ENCODE peak calls at places on chromosome 10, in five cellular contexts. E, L, Q, G and N are unnamed samples.

GRCh38 chr10:113326160-113327111 is 226.4 kb upstream of the HABP2 start:
- DNase-seq in Q (no peak), L (peak), E (peak), G (peak), N (peak)

GRCh38 chr10:117363027-117363426 is 12.2 kb downstream of the PDZD8 start:
- DNase-seq in G (peak), L (peak), E (no peak), Q (no peak), N (no peak)

GRCh38 chr10:123772645-123773508 is 106.7 kb downstream of the GPR26 start:
- DNase-seq in Q (no peak), G (no peak), E (peak), L (no peak), N (no peak)

GRCh38 chr10:69629897-69630650 is at the start of gene FAM241B:
- DNase-seq in G (peak), Q (peak), L (no peak), E (peak), N (no peak)

GRCh38 chr10:103917326-103918052 is 495 bp downstream of the STN1 start:
- DNase-seq in L (no peak), E (peak), Q (peak), G (no peak), N (no peak)

GRCh38 chr10:99536400-99537254 is 3.9 kb downstream of the NKX2-3 start:
- DNase-seq in E (no peak), Q (peak), G (no peak), L (no peak), N (peak)

GRCh38 chr10:112442063-112442462 is 4.7 kb downstream of the ZDHHC6 start:
- DNase-seq in E (no peak), G (no peak), L (no peak), Q (no peak), N (no peak)

GRCh38 chr10:69958232-69958902 is 94.3 kb upstream of the MACROH2A2 start:
- DNase-seq in G (peak), E (peak), Q (peak), L (peak), N (peak)

GRCh38 chr10:114547056-114547455 is 111.0 kb downstream of the ABLIM1 start:
- DNase-seq in L (no peak), E (no peak), Q (no peak), G (no peak), N (no peak)

GRCh38 chr10:78764436-78764835 is 304.3 kb upstream of the ZMIZ1 start:
- DNase-seq in G (no peak), L (no peak), E (peak), Q (no peak), N (no peak)

GRCh38 chr10:34801066-34801738 is 13.9 kb downstream of the PARD3 start:
- DNase-seq in L (no peak), G (no peak), Q (no peak), E (no peak), N (no peak)

GRCh38 chr10:34758447-34758996 is 56.6 kb downstream of the PARD3 start:
- DNase-seq in Q (no peak), L (peak), E (no peak), G (peak), N (peak)

GRCh38 chr10:38025283-38025682 is 14.8 kb downstream of the ZNF33A start:
- DNase-seq in E (no peak), Q (peak), G (no peak), L (no peak), N (no peak)

GRCh38 chr10:35716776-35717175 is 74.7 kb upstream of the FZD8 start:
- DNase-seq in L (no peak), Q (no peak), E (no peak), G (no peak), N (no peak)

GRCh38 chr10:49151025-49151445 is 17.2 kb upstream of the FAM170B start:
- DNase-seq in Q (peak), L (peak), G (no peak), E (no peak), N (no peak)

GRCh38 chr10:95397747-95398146 is 106.9 kb upstream of the PDLIM1 start:
- DNase-seq in G (peak), L (no peak), E (no peak), Q (no peak), N (no peak)

GRCh38 chr10:17607603-17608332 is 9.4 kb downstream of the HACD1 start:
- DNase-seq in G (peak), E (no peak), Q (peak), L (peak), N (peak)

GRCh38 chr10:133359972-133360610 is 2.3 kb upstream of the FUOM start:
- DNase-seq in E (no peak), L (no peak), G (no peak), Q (no peak), N (no peak)

GRCh38 chr10:130141460-130141859 is 5.3 kb downstream of the GLRX3 start:
- DNase-seq in E (no peak), L (peak), G (no peak), Q (no peak), N (no peak)

GRCh38 chr10:12503311-12503710 is 154.0 kb downstream of the CAMK1D start:
- DNase-seq in G (no peak), E (no peak), Q (no peak), L (no peak), N (no peak)

GRCh38 chr10:63766766-63767505 is 245.7 kb downstream of the REEP3 start:
- DNase-seq in L (peak), E (no peak), Q (no peak), G (peak), N (peak)

GRCh38 chr10:31937371-31937770 is 8.7 kb upstream of the ARHGAP12 start:
- DNase-seq in L (no peak), G (no peak), E (no peak), Q (no peak), N (no peak)